ENCODE peak calls at places on chromosomes 1 and 21, in five cellular contexts. B is left ventricle myocardium inferior, K is upper lobe of right lung, J is tibial nerve, T is fibroblast of lung. S is an unnamed sample.
A peak's percentile ranks its signal among the peaks of the same experiment; 100 is the strongest.

GRCh38 chr1:231040019-231040799 is at the start of gene FAM89A:
- DNase-seq in B (peak; percentile 68), K (peak; percentile 85), J (peak; percentile 45), T (no peak), S (peak; percentile 35)

GRCh38 chr1:65180977-65181376 is 33.0 kb downstream of the AK4 start:
- DNase-seq in B (no peak), K (no peak), J (no peak), T (no peak), S (no peak)

GRCh38 chr1:167455786-167456446 is 62.4 kb downstream of the CD247 start:
- DNase-seq in B (peak; percentile 52), K (no peak), J (no peak), T (peak; percentile 4), S (peak; percentile 36)

GRCh38 chr21:42407476-42407875 is 3.8 kb downstream of the UBASH3A start:
- DNase-seq in B (no peak), K (peak; percentile 44), J (no peak), T (no peak), S (no peak)

GRCh38 chr1:116667577-116668105 is at the start of gene IGSF3:
- DNase-seq in B (peak; percentile 82), K (peak; percentile 92), J (peak; percentile 30), T (peak; percentile 47), S (peak; percentile 62)

GRCh38 chr1:83692524-83693336 is 306.2 kb downstream of the TTLL7 start:
- DNase-seq in B (no peak), K (no peak), J (no peak), T (peak; percentile 46), S (peak; percentile 26)

GRCh38 chr1:36883315-36883949 is 150.9 kb downstream of the GRIK3 start:
- DNase-seq in B (no peak), K (no peak), J (peak; percentile 3), T (no peak), S (no peak)

GRCh38 chr1:168121314-168122029 is 15.3 kb downstream of the GPR161 start:
- DNase-seq in B (peak; percentile 83), K (peak; percentile 66), J (peak; percentile 57), T (peak; percentile 87), S (no peak)

GRCh38 chr21:33383056-33383888 is 19.9 kb upstream of the IFNGR2 start:
- DNase-seq in B (peak; percentile 60), K (peak; percentile 77), J (peak; percentile 51), T (peak; percentile 83), S (peak; percentile 87)

GRCh38 chr1:200918006-200918405 is 23.3 kb downstream of the INAVA start:
- DNase-seq in B (no peak), K (no peak), J (no peak), T (no peak), S (no peak)

GRCh38 chr1:51799372-51799771 is 79.2 kb downstream of the NRDC start:
- DNase-seq in B (no peak), K (no peak), J (no peak), T (no peak), S (no peak)

GRCh38 chr1:208207388-208208131 is 36.6 kb downstream of the PLXNA2 start:
- DNase-seq in B (peak; percentile 53), K (peak; percentile 85), J (peak; percentile 23), T (peak; percentile 99), S (peak; percentile 86)

GRCh38 chr1:87394462-87394861 is 65.8 kb downstream of the LMO4 start:
- DNase-seq in B (no peak), K (no peak), J (no peak), T (no peak), S (no peak)

GRCh38 chr1:226403522-226404034 is 4.3 kb downstream of the PARP1 start:
- DNase-seq in B (no peak), K (no peak), J (no peak), T (peak; percentile 23), S (peak; percentile 14)

GRCh38 chr1:198656500-198656932 is 17.7 kb downstream of the PTPRC start:
- DNase-seq in B (no peak), K (peak; percentile 67), J (peak; percentile 37), T (no peak), S (no peak)

GRCh38 chr1:71638081-71638766 is 557.4 kb upstream of the ZRANB2 start:
- DNase-seq in B (no peak), K (no peak), J (no peak), T (peak; percentile 85), S (peak; percentile 68)

GRCh38 chr1:44256762-44257554 is 43.7 kb downstream of the DMAP1 start:
- DNase-seq in B (no peak), K (no peak), J (no peak), T (no peak), S (no peak)

GRCh38 chr21:27590271-27590670 is 623.4 kb upstream of the ADAMTS5 start:
- DNase-seq in B (peak; percentile 31), K (no peak), J (peak; percentile 8), T (peak; percentile 20), S (peak; percentile 82)

GRCh38 chr1:117067528-117068370 is 7.6 kb downstream of the TTF2 start:
- DNase-seq in B (peak; percentile 19), K (no peak), J (peak; percentile 31), T (peak; percentile 45), S (peak; percentile 80)

GRCh38 chr1:206790502-206791250 is 18.4 kb upstream of the IL10 start:
- DNase-seq in B (no peak), K (no peak), J (no peak), T (no peak), S (no peak)
- TF ChIP-seq CTCF in B (no peak), K (no peak), J (no peak), T (no peak), S (no peak)

GRCh38 chr1:85121744-85122143 is 73.4 kb upstream of the MCOLN3 start:
- DNase-seq in B (no peak), K (no peak), J (no peak), T (peak; percentile 32), S (no peak)

GRCh38 chr1:85118751-85119150 is 70.5 kb upstream of the MCOLN3 start:
- DNase-seq in B (no peak), K (no peak), J (no peak), T (peak; percentile 43), S (no peak)

GRCh38 chr1:85125891-85126290 is 74.9 kb downstream of the SYDE2 start:
- DNase-seq in B (no peak), K (no peak), J (no peak), T (no peak), S (no peak)

GRCh38 chr1:85116856-85117255 is 68.6 kb upstream of the MCOLN3 start:
- DNase-seq in B (no peak), K (no peak), J (no peak), T (no peak), S (peak; percentile 49)

DNA sequence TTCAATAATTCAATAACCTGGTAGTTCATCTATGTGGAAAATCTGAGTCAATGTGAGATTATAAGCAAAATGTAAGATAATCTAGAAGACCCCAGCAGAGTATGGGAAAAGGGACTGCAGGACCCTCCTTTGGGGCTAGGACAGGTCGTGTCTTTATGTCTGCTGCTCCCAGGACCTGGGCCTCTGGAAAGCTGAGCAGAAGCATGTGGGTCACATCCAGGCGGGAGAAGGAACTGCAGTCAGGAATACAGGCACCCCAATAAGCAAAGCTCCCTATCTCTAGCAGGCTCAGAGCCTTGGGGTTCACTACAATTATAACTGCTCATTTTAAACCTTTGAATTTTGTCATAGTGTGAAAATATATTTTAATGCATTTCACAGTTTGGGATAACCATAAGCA is 73.9 kb upstream of the MCOLN3 start:
- DNase-seq in B (no peak), K (no peak), J (no peak), T (no peak), S (no peak)
- H3K4me3 ChIP-seq in B (no peak overlapping the region), K (no peak overlapping the region), J (no peak overlapping the region), T (no peak overlapping the region), S (no peak overlapping the region)

GRCh38 chr1:160748182-160748876 is 9.3 kb downstream of the SLAMF7 start:
- DNase-seq in B (no peak), K (no peak), J (no peak), T (peak; percentile 25), S (no peak)
- TF ChIP-seq CTCF in B (no peak), K (peak; percentile 8), J (no peak), T (no peak), S (no peak)

GRCh38 chr1:94855307-94855700 is 35.1 kb downstream of the SLC44A3 start:
- DNase-seq in B (no peak), K (no peak), J (no peak), T (peak; percentile 58), S (no peak)
- H3K4me3 ChIP-seq in B (peak overlapping the region; percentile 63), K (no peak overlapping the region), J (no peak overlapping the region), T (no peak overlapping the region), S (no peak overlapping the region)

GRCh38 chr1:3541930-3542329 is 69.4 kb downstream of the MEGF6 start:
- DNase-seq in B (no peak), K (no peak), J (no peak), T (no peak), S (no peak)
- TF ChIP-seq CTCF in B (peak; percentile 22), K (no peak), J (no peak), T (no peak), S (no peak)

S was measured in foreskin fibroblast.